ENCODE peak calls at places on chromosome 13, in four cellular contexts. Y is K562, U is HepG2, P is GM12878. W is an unnamed sample.

GRCh38 chr13:114089341-114089740 is 43.1 kb downstream of the RASA3 start:
- DNase-seq in Y (no peak), U (no peak), P (no peak), W (no peak)

GRCh38 chr13:20461481-20461859 is 64.2 kb downstream of the CRYL1 start:
- DNase-seq in Y (no peak), U (no peak), P (no peak), W (no peak)

GRCh38 chr13:111474136-111475002 is 153.9 kb downstream of the TEX29 start:
- DNase-seq in Y (peak; percentile 57), U (peak; percentile 18), P (no peak), W (peak; percentile 31)

GRCh38 chr13:34310539-34310938 is 492.6 kb downstream of the RFC3 start:
- DNase-seq in Y (no peak), U (no peak), P (no peak), W (no peak)

GRCh38 chr13:95707442-95708389 is 30.8 kb downstream of the DNAJC3 start:
- DNase-seq in Y (no peak), U (no peak), P (no peak), W (no peak)

GRCh38 chr13:79710376-79710775 is 229.4 kb downstream of the NDFIP2 start:
- DNase-seq in Y (no peak), U (no peak), P (no peak), W (no peak)

GRCh38 chr13:44270153-44270552 is 103.5 kb upstream of the SERP2 start:
- DNase-seq in Y (no peak), U (no peak), P (no peak), W (no peak)

GRCh38 chr13:42740753-42741152 is 40.6 kb upstream of the FAM216B start:
- DNase-seq in Y (no peak), U (no peak), P (no peak), W (no peak)

GRCh38 chr13:109180905-109181425 is 551.6 kb downstream of the MYO16 start:
- DNase-seq in Y (no peak), U (peak; percentile 6), P (no peak), W (no peak)

GRCh38 chr13:107375701-107376350 is 807.9 kb upstream of the ARGLU1 start:
- DNase-seq in Y (no peak), U (no peak), P (no peak), W (no peak)

GRCh38 chr13:111241006-111241755 is 79.3 kb upstream of the TEX29 start:
- DNase-seq in Y (no peak), U (no peak), P (no peak), W (no peak)

GRCh38 chr13:111337741-111338140 is 17.3 kb downstream of the TEX29 start:
- DNase-seq in Y (no peak), U (no peak), P (no peak), W (no peak)

GRCh38 chr13:48478401-48478800 is 54.5 kb downstream of the RCBTB2 start:
- DNase-seq in Y (no peak), U (no peak), P (no peak), W (no peak)

GRCh38 chr13:41065098-41065497 is 3.8 kb downstream of the WBP4 start:
- DNase-seq in Y (no peak), U (no peak), P (no peak), W (no peak)

GRCh38 chr13:20124303-20124702 is 36.5 kb downstream of the GJA3 start:
- DNase-seq in Y (no peak), U (no peak), P (no peak), W (no peak)

GRCh38 chr13:27650312-27650711 is 28.6 kb downstream of the POLR1D start:
- DNase-seq in Y (no peak), U (no peak), P (no peak), W (no peak)
- TF ChIP-seq BHLHE40 in Y (no peak), U (no peak), P (no peak), W (no peak)

DNA sequence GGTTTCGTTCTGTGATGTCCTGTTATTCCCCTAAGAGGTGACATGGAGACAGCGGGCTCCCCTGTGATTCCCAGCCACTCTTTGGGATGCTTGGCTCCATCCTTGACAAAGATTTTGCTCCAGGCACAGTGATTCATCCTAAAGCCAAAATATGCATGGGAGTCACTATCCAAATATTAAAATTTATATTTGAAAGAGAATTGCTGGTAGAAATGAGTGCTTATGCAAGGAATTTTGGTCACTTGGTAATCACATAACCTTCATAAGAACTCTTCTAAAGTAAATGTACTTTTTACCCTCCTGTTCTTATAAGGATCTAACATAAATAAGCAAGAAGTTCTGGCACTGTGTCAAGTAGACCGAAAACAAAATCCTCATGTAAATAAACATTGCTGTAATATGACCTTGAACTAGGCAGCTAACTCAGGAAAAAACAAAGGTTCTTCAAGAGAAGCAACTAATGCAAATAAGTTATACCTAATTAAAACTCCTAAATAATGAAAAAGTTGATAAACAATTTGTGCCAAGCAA is 385.9 kb downstream of the ITGBL1 start:
- DNase-seq in Y (no peak), U (no peak), P (no peak), W (no peak)
- TF ChIP-seq CHD4 in Y (no peak), U (no peak), P (no peak), W (no peak)

GRCh38 chr13:80972857-80973478 is 632.0 kb upstream of the SPRY2 start:
- DNase-seq in Y (no peak), U (no peak), P (no peak), W (no peak)

GRCh38 chr13:80977168-80977567 is 636.2 kb upstream of the SPRY2 start:
- DNase-seq in Y (no peak), U (no peak), P (no peak), W (no peak)

GRCh38 chr13:80973721-80974120 is 632.8 kb upstream of the SPRY2 start:
- DNase-seq in Y (no peak), U (no peak), P (no peak), W (no peak)

GRCh38 chr13:80979035-80979641 is 638.2 kb upstream of the SPRY2 start:
- DNase-seq in Y (peak; percentile 11), U (peak; percentile 57), P (peak; percentile 11), W (peak; percentile 10)

GRCh38 chr13:80975903-80976302 is 635.0 kb upstream of the SPRY2 start:
- DNase-seq in Y (no peak), U (peak; percentile 27), P (no peak), W (no peak)
- TF ChIP-seq BHLHE40 in Y (no peak), U (no peak), P (no peak), W (no peak)

DNA sequence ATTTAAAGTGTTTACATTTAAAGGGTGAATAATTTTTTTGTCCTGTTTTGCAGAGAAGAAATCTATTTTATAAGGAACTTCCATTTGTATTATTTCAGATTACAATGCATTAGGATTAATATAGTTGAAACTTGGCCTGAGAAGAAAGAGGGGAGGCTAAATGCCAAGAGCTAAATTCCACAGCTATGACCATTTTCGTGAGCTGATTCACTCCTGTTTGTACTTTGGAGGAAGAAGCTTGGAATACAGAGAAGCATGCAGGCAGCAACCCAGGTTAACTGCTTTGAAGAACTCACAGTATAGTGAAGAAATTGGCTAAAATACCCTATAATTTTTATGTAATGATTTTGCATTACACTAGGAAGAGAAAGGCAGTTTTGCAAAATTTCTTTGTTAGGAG is 309.4 kb upstream of the KLF12 start:
- DNase-seq in Y (no peak), U (no peak), P (no peak), W (peak; percentile 1)
- TF ChIP-seq CHD4 in Y (no peak), U (no peak), P (no peak), W (no peak)